ENCODE peak calls at places on chromosomes 6 and 20, in nine cellular contexts. R is amygdala; X is right lobe of liver; V is activated gamma-delta T cell treated with anti-CD3 and anti-CD28 coated beads, Interleukin-2, amount 50 U/mL, for 16 hours; F is NCI-H1105; J is activated CD4-positive, alpha-beta T cell treated with anti-CD3 and anti-CD28 coated beads, Interleukin-2, amount 10 ng/mL, durations not matched to agents 7 days and 5 days; Y is lung; H is colonic mucosa; U is left kidney. D is an unnamed sample.

GRCh38 chr6:449057-449430 is 57.5 kb downstream of the IRF4 start:
- DNase-seq in R (no peak), X (no peak), V (no peak), F (no peak), J (no peak), Y (no peak), H (no peak), U (no peak), D (no peak)

GRCh38 chr6:16985484-16986284 is 116.2 kb upstream of the STMND1 start:
- DNase-seq in R (no peak), X (peak), V (no peak), F (no peak), J (no peak), Y (no peak), H (no peak), U (no peak), D (no peak)

GRCh38 chr6:131628726-131629125 is 684 bp upstream of the MED23 start:
- DNase-seq in R (no peak), X (no peak), V (no peak), F (no peak), J (no peak), Y (no peak), H (no peak), U (no peak), D (no peak)

GRCh38 chr6:139635401-139636130 is 261.1 kb upstream of the CITED2 start:
- DNase-seq in R (no peak), X (no peak), V (no peak), F (no peak), J (no peak), Y (no peak), H (no peak), U (no peak), D (no peak)

GRCh38 chr6:41636803-41637178 is 1.5 kb upstream of the MDFI start:
- DNase-seq in R (no peak), X (peak), V (no peak), F (no peak), J (no peak), Y (no peak), H (peak), U (peak), D (no peak)

GRCh38 chr6:88119769-88120168 is 46.4 kb downstream of the CNR1 start:
- DNase-seq in R (no peak), X (no peak), V (no peak), F (no peak), J (no peak), Y (no peak), H (no peak), U (peak), D (no peak)

GRCh38 chr6:27617700-27618689 is 145.1 kb upstream of the ZNF184 start:
- DNase-seq in R (no peak), X (no peak), V (no peak), F (peak), J (no peak), Y (no peak), H (no peak), U (peak), D (peak)

GRCh38 chr6:351867-352289 is 39.7 kb upstream of the IRF4 start:
- DNase-seq in R (no peak), X (peak), V (no peak), F (no peak), J (no peak), Y (no peak), H (no peak), U (no peak), D (no peak)

GRCh38 chr20:15814903-15815302 is 758.3 kb downstream of the KIF16B start:
- DNase-seq in R (no peak), X (no peak), V (no peak), F (no peak), J (no peak), Y (no peak), H (no peak), U (no peak), D (no peak)

GRCh38 chr6:34248198-34248726 is 544 bp downstream of the SMIM29 start:
- DNase-seq in R (no peak), X (peak), V (no peak), F (no peak), J (peak), Y (peak), H (peak), U (peak), D (peak)

GRCh38 chr6:36786055-36786675 is 53.1 kb downstream of the CPNE5 start:
- DNase-seq in R (no peak), X (no peak), V (no peak), F (no peak), J (no peak), Y (no peak), H (no peak), U (no peak), D (peak)